ENCODE peak calls at places on chromosomes 2 and 18, in eight cellular contexts. V, N, T, F, A, L, H and E are unnamed samples.

GRCh38 chr2:238281826-238282480 is 6.5 kb downstream of the PER2 start:
- DNase-seq in A (no peak), N (no peak), F (no peak), T (no peak), H (no peak), V (no peak), L (no peak), E (no peak)

GRCh38 chr2:171487803-171488259 is 34.4 kb upstream of the CYBRD1 start:
- DNase-seq in V (no peak), L (no peak), F (no peak), H (no peak), A (no peak), N (no peak), T (peak), E (no peak)

GRCh38 chr18:6724331-6724730 is 5.2 kb upstream of the ARHGAP28 start:
- DNase-seq in F (no peak), H (no peak), N (no peak), L (no peak), T (no peak), A (no peak), V (no peak), E (no peak)

GRCh38 chr2:186612555-186613440 is 22.9 kb downstream of the ITGAV start:
- DNase-seq in A (no peak), V (no peak), L (peak), H (no peak), F (no peak), N (no peak), T (no peak), E (no peak)

GRCh38 chr2:188598551-188598950 is 306.9 kb downstream of the GULP1 start:
- DNase-seq in A (no peak), N (no peak), V (no peak), T (peak), L (peak), F (no peak), H (no peak), E (no peak)

GRCh38 chr18:77980275-77980674 is 730.6 kb downstream of the GALR1 start:
- DNase-seq in N (no peak), T (no peak), F (no peak), L (no peak), H (no peak), V (no peak), A (no peak), E (no peak)

GRCh38 chr2:237682901-237683670 is 55.7 kb downstream of the LRRFIP1 start:
- DNase-seq in L (no peak), F (no peak), N (no peak), V (no peak), A (peak), H (no peak), T (no peak), E (no peak)

GRCh38 chr2:219495531-219496122 is 3.1 kb upstream of the GMPPA start:
- DNase-seq in F (peak), V (peak), A (peak), H (peak), N (peak), T (peak), L (peak), E (peak)

GRCh38 chr18:51398104-51398503 is 200.6 kb upstream of the MEX3C start:
- DNase-seq in L (no peak), T (peak), F (no peak), A (no peak), H (no peak), N (no peak), V (no peak), E (no peak)

GRCh38 chr2:43748333-43748732 is 25.5 kb upstream of the DYNC2LI1 start:
- DNase-seq in F (no peak), A (no peak), V (no peak), T (no peak), L (no peak), N (no peak), H (peak), E (no peak)

GRCh38 chr2:127254386-127254981 is 34.4 kb upstream of the CYP27C1 start:
- DNase-seq in T (no peak), L (peak), A (no peak), N (no peak), H (no peak), V (no peak), F (no peak), E (no peak)

GRCh38 chr2:165044505-165045303 is 89.4 kb upstream of the SLC38A11 start:
- DNase-seq in F (no peak), N (peak), H (no peak), V (no peak), T (no peak), L (peak), A (no peak), E (no peak)